ENCODE peak calls at places on chromosomes 7 and 10, in ten cellular contexts. H is stimulated activated CD8-positive, alpha-beta memory T cell treated with anti-CD3 and anti-CD28 coated beads, Interleukin-12 subunit alpha, Interleukin-12 subunit beta, amount 100 ng/mL, for 4 hours; M is left ventricle myocardium inferior; I is heart left ventricle; K is stimulated activated CD4-positive, alpha-beta T cell treated with anti-CD3 and anti-CD28 coated beads, Interleukin-2, amount 100 ng/mL, for 24 hours; X is NCI-H187; P is HTR-8/SVneo; L is lower leg skin; S is HFF-Myc; C is HuH-7. T is an unnamed sample.

GRCh38 chr7:129825005-129825553 is 127.7 kb downstream of the UBE2H start:
- DNase-seq in H (peak), M (peak), I (peak), K (peak), X (peak), P (peak), L (peak), S (no peak), C (peak), T (no peak)

GRCh38 chr10:4656576-4657194 is 169.3 kb upstream of the AKR1E2 start:
- DNase-seq in H (no peak), M (peak), I (peak), K (peak), X (no peak), P (peak), L (peak), S (no peak), C (peak), T (no peak)

GRCh38 chr7:1675036-1675671 is 5.1 kb downstream of the ELFN1 start:
- DNase-seq in H (no peak), M (no peak), I (peak), K (no peak), X (no peak), P (no peak), L (peak), S (no peak), C (no peak), T (no peak)

GRCh38 chr10:124701435-124701834 is 42.7 kb downstream of the FAM53B start:
- DNase-seq in H (no peak), M (peak), I (peak), K (no peak), X (no peak), P (no peak), L (peak), S (no peak), C (no peak), T (no peak)

GRCh38 chr10:58625070-58625469 is 112.4 kb downstream of the BICC1 start:
- DNase-seq in H (no peak), M (no peak), I (no peak), K (no peak), X (no peak), P (no peak), L (no peak), S (peak), C (no peak), T (no peak)

GRCh38 chr10:123136221-123136805 is 543 bp downstream of the HMX3 start:
- DNase-seq in H (no peak), M (no peak), I (no peak), K (no peak), X (no peak), P (no peak), L (no peak), S (no peak), C (no peak), T (no peak)

GRCh38 chr7:14598978-14599377 is 303.6 kb downstream of the DGKB start:
- DNase-seq in H (no peak), M (no peak), I (no peak), K (no peak), X (no peak), P (no peak), L (no peak), S (no peak), C (no peak), T (no peak)

GRCh38 chr7:158013085-158013668 is 574.4 kb downstream of the PTPRN2 start:
- DNase-seq in H (no peak), M (no peak), I (no peak), K (no peak), X (no peak), P (no peak), L (no peak), S (no peak), C (no peak), T (no peak)

GRCh38 chr7:27165089-27165654 is at the start of gene HOXA9:
- DNase-seq in H (no peak), M (peak), I (peak), K (no peak), X (no peak), P (peak), L (peak), S (no peak), C (no peak), T (peak)

GRCh38 chr10:29600821-29601220 is 34.0 kb downstream of the SVIL start:
- DNase-seq in H (no peak), M (no peak), I (no peak), K (no peak), X (no peak), P (no peak), L (peak), S (no peak), C (no peak), T (no peak)

GRCh38 chr7:146478975-146479492 is 362.4 kb downstream of the CNTNAP2 start:
- DNase-seq in H (no peak), M (no peak), I (no peak), K (no peak), X (no peak), P (no peak), L (no peak), S (no peak), C (no peak), T (no peak)

GRCh38 chr10:11108356-11108755 is 90.7 kb downstream of the CELF2 start:
- DNase-seq in H (no peak), M (no peak), I (no peak), K (no peak), X (no peak), P (no peak), L (no peak), S (no peak), C (no peak), T (no peak)